ENCODE peak calls at places on chromosome 16, in nine cellular contexts. M, V, T, I, W, Q, S, G and O are unnamed samples.

GRCh38 chr16:86751081-86752030 is 173.0 kb downstream of the FOXL1 start:
- DNase-seq in M (no peak), V (no peak), T (peak), I (peak), W (no peak), Q (no peak), S (peak), G (no peak), O (peak)

GRCh38 chr16:72878301-72879269 is 169.3 kb downstream of the ZFHX3 start:
- DNase-seq in M (no peak), V (peak), T (peak), I (no peak), W (no peak), Q (no peak), S (peak), G (no peak), O (no peak)

GRCh38 chr16:89121691-89122321 is 28.2 kb downstream of the ACSF3 start:
- DNase-seq in M (no peak), V (no peak), T (no peak), I (no peak), W (no peak), Q (no peak), S (no peak), G (no peak), O (no peak)

GRCh38 chr16:27366687-27367462 is 35.1 kb upstream of the IL21R start:
- DNase-seq in M (peak), V (no peak), T (no peak), I (no peak), W (no peak), Q (no peak), S (no peak), G (peak), O (no peak)

GRCh38 chr16:79284760-79285159 is 315.8 kb downstream of the MAF start:
- DNase-seq in M (no peak), V (no peak), T (no peak), I (no peak), W (no peak), Q (no peak), S (no peak), G (no peak), O (no peak)

GRCh38 chr16:11254913-11255736 is 879 bp downstream of the SOCS1 start:
- DNase-seq in M (peak), V (peak), T (peak), I (peak), W (peak), Q (no peak), S (peak), G (peak), O (no peak)

GRCh38 chr16:20355114-20355782 is 2.7 kb upstream of the UMOD start:
- DNase-seq in M (no peak), V (no peak), T (no peak), I (no peak), W (no peak), Q (no peak), S (no peak), G (no peak), O (no peak)

GRCh38 chr16:53052519-53053501 is at the start of gene CHD9NB:
- DNase-seq in M (no peak), V (no peak), T (peak), I (peak), W (no peak), Q (no peak), S (peak), G (no peak), O (peak)

GRCh38 chr16:50166511-50167500 is 13.7 kb downstream of the TENT4B start:
- DNase-seq in M (peak), V (no peak), T (peak), I (no peak), W (no peak), Q (no peak), S (peak), G (no peak), O (no peak)

GRCh38 chr16:54171855-54172537 is 114.6 kb downstream of the IRX3 start:
- DNase-seq in M (no peak), V (peak), T (peak), I (no peak), W (no peak), Q (no peak), S (peak), G (no peak), O (peak)

GRCh38 chr16:89171216-89172170 is at the start of gene CDH15:
- DNase-seq in M (peak), V (peak), T (peak), I (peak), W (peak), Q (peak), S (peak), G (peak), O (peak)

GRCh38 chr16:49890876-49891275 is 35.0 kb upstream of the ZNF423 start:
- DNase-seq in M (peak), V (peak), T (no peak), I (no peak), W (no peak), Q (no peak), S (no peak), G (peak), O (no peak)

GRCh38 chr16:27495191-27495590 is 54.5 kb downstream of the GTF3C1 start:
- DNase-seq in M (no peak), V (no peak), T (peak), I (no peak), W (no peak), Q (no peak), S (peak), G (no peak), O (peak)

GRCh38 chr16:81860867-81861266 is 81.8 kb downstream of the PLCG2 start:
- DNase-seq in M (no peak), V (no peak), T (no peak), I (no peak), W (no peak), Q (no peak), S (no peak), G (no peak), O (no peak)

GRCh38 chr16:84600343-84601229 is 17.3 kb downstream of the COTL1 start:
- DNase-seq in M (no peak), V (no peak), T (peak), I (no peak), W (no peak), Q (no peak), S (peak), G (peak), O (no peak)

GRCh38 chr16:1993731-1994131 is 4.0 kb downstream of the SYNGR3 start:
- DNase-seq in M (no peak), V (no peak), T (no peak), I (no peak), W (no peak), Q (no peak), S (no peak), G (no peak), O (no peak)

GRCh38 chr16:65409505-65409904 is 287.6 kb upstream of the CDH11 start:
- DNase-seq in M (no peak), V (no peak), T (peak), I (no peak), W (no peak), Q (no peak), S (no peak), G (no peak), O (no peak)

GRCh38 chr16:3101018-3101840 is 2.1 kb upstream of the ZSCAN10 start:
- DNase-seq in M (peak), V (peak), T (no peak), I (no peak), W (no peak), Q (no peak), S (peak), G (peak), O (no peak)